ENCODE peak calls at places on chromosomes 1 and 21, in four cellular contexts. P is K562, N is SK-N-SH, W is GM12878. G is an unnamed sample.

GRCh38 chr1:109787211-109787844 is 23.6 kb upstream of the EPS8L3 start:
- DNase-seq in P (no peak), N (peak; percentile 10), W (no peak), G (no peak)

GRCh38 chr1:6688001-6688400 is 13.6 kb downstream of the DNAJC11 start:
- DNase-seq in P (no peak), N (no peak), W (no peak), G (no peak)

GRCh38 chr1:39105061-39105840 is 79.1 kb downstream of the NDUFS5 start:
- DNase-seq in P (peak; percentile 87), N (peak; percentile 91), W (no peak), G (peak; percentile 70)

GRCh38 chr21:43692949-43693348 is 26.0 kb upstream of the PDXK start:
- DNase-seq in P (no peak), N (no peak), W (no peak), G (no peak)

GRCh38 chr1:108877858-108878257 is 1.1 kb downstream of the GPSM2 start:
- DNase-seq in P (no peak), N (peak; percentile 30), W (no peak), G (no peak)

GRCh38 chr1:30028939-30029338 is 694.4 kb downstream of the MATN1 start:
- DNase-seq in P (no peak), N (no peak), W (no peak), G (no peak)

GRCh38 chr1:199780948-199781347 is 246.6 kb upstream of the NR5A2 start:
- DNase-seq in P (no peak), N (no peak), W (no peak), G (no peak)

GRCh38 chr1:119859647-119860046 is 36.7 kb downstream of the ADAM30 start:
- DNase-seq in P (peak; percentile 87), N (no peak), W (no peak), G (no peak)

GRCh38 chr21:9839011-9839661 is 682.2 kb upstream of the TPTE start:
- DNase-seq in P (peak; percentile 59), N (peak; percentile 41), W (no peak), G (no peak)

GRCh38 chr1:70293186-70293843 is 61.2 kb downstream of the ANKRD13C start:
- DNase-seq in P (no peak), N (no peak), W (no peak), G (no peak)

GRCh38 chr1:65827346-65827745 is 34.7 kb downstream of the PDE4B start:
- DNase-seq in P (no peak), N (no peak), W (no peak), G (no peak)

GRCh38 chr1:6185151-6185550 is 5.0 kb upstream of the CHD5 start:
- DNase-seq in P (no peak), N (no peak), W (no peak), G (no peak)

GRCh38 chr21:34592573-34592972 is 22.3 kb downstream of the RCAN1 start:
- DNase-seq in P (no peak), N (no peak), W (no peak), G (no peak)

GRCh38 chr1:108570128-108570527 is 10.2 kb downstream of the EEIG2 start:
- DNase-seq in P (peak; percentile 63), N (peak; percentile 31), W (no peak), G (no peak)

GRCh38 chr1:165747632-165748452 is 20.8 kb downstream of the TMCO1 start:
- DNase-seq in P (peak; percentile 36), N (no peak), W (no peak), G (no peak)

GRCh38 chr1:159207080-159207479 is 2.4 kb downstream of the ACKR1 start:
- DNase-seq in P (no peak), N (no peak), W (no peak), G (no peak)

GRCh38 chr1:206554833-206555472 is 47.6 kb downstream of the RASSF5 start:
- DNase-seq in P (no peak), N (no peak), W (no peak), G (no peak)

GRCh38 chr1:228074954-228075730 is 7.4 kb upstream of the ARF1 start:
- DNase-seq in P (no peak), N (no peak), W (no peak), G (no peak)

GRCh38 chr1:97911266-97912215 is 9.3 kb downstream of the DPYD start:
- DNase-seq in P (no peak), N (no peak), W (no peak), G (no peak)

GRCh38 chr1:68953316-68953715 is 456.4 kb upstream of the DEPDC1 start:
- DNase-seq in P (no peak), N (no peak), W (no peak), G (no peak)

GRCh38 chr1:8789314-8790214 is 27.9 kb downstream of the RERE start:
- DNase-seq in P (peak; percentile 92), N (no peak), W (no peak), G (peak; percentile 47)

GRCh38 chr1:24742090-24742938 is 2.9 kb upstream of the CLIC4 start:
- DNase-seq in P (peak; percentile 48), N (no peak), W (no peak), G (peak; percentile 35)

GRCh38 chr1:94239796-94240195 is 2.4 kb upstream of the ARHGAP29 start:
- DNase-seq in P (no peak), N (no peak), W (no peak), G (no peak)

GRCh38 chr21:10272216-10272615 is 249.2 kb upstream of the TPTE start:
- DNase-seq in P (no peak), N (no peak), W (no peak), G (no peak)

GRCh38 chr1:26121854-26122773 is 10.5 kb downstream of the PDIK1L start:
- DNase-seq in P (no peak), N (peak; percentile 46), W (no peak), G (no peak)

GRCh38 chr1:14486401-14487110 is 111.9 kb upstream of the KAZN start:
- DNase-seq in P (no peak), N (no peak), W (no peak), G (no peak)

GRCh38 chr1:196105901-196106300 is 502.3 kb downstream of the KCNT2 start:
- DNase-seq in P (no peak), N (no peak), W (no peak), G (no peak)

DNA sequence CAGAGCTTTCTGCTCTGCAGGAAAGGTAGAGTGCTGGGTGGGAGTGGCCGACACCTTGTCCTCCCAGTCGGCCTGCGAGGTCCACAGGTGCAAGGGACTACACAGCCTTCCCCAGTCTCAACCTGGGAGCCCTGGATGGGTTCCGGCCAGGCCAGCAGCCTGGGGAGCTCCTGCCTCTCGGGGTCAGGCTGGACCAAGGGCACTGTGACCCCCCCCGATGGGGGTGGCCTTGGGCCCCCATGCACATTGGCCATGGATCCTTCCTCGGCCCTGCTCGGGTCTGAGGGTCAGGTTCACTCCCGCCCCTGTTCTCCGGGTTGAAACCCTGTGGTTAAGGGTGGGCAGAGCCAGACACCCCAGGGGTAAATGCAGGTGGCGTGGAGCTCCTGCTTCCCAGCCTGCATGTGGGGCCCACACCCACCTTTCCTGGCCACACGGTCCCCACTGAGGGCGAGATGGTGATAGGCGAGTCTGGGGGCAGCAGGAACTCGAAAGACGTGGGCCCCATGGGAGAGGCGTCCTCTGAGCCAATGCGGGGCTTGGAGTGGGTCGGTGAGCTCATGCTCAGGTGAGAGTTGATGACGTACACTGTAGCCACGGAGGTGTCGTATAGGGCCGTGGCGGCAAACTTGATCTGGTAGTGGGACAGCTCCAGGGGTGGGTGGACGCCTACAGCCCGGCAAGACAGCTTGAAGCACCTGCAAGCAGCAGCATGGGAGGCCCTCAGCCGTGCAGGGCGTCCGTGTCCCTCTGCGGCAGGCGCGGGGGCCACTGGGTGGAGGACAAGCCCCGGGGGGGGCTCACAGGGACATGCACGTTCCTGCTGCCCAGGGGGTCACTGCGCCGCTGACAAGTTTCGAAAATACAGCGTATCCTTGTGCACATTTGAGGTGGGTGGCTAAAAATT is 10.8 kb upstream of the TMEM52 start:
- DNase-seq in P (no peak), N (no peak), W (no peak), G (no peak)
- TF ChIP-seq USF1 in P (no peak), N (no peak), W (no peak), G (no peak)

DNA sequence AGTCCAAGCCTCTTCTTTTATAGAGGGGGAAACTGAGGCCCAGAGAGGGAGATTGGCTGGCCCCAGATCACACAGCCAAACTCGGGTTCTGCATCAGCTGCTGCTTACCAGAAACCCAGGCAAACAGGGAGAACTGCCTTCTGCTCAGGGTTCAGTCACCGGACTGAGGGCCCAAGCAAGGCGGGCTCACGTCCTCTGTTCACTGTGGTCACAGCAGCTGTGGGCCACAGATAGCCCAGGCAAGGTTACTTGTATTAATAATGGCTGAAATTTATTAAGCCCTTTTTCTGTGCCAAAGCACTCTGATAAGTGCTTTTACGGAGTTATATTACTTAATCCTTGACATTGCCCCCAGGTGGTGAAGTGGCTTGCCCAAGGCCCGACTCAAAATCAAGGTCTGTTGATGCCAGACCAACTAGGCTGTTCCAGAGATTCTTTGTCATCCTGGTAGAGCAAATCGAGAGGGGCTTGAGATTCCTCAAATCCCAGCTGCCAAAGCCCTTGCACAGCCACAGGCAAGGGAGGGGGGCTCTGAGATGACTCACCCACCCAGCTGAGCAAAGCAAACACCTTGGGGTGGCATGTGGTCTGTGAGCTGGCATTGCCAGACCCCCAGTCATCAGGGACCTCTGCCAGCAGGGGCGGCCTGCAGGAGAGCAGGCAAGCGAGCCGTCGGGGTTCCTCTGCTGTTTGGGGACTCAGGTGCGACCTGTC is 36.5 kb downstream of the EPHB2 start:
- DNase-seq in P (no peak), N (no peak), W (no peak), G (no peak)
- TF ChIP-seq USF1 in P (no peak), N (peak; percentile 24), W (no peak), G (no peak)

GRCh38 chr1:51989582-51990477 is 670 bp downstream of the RAB3B start:
- DNase-seq in P (no peak), N (no peak), W (no peak), G (peak; percentile 50)

GRCh38 chr1:51988254-51988653 is 2.2 kb downstream of the RAB3B start:
- DNase-seq in P (no peak), N (no peak), W (no peak), G (no peak)

GRCh38 chr1:51986718-51987117 is 3.8 kb downstream of the RAB3B start:
- DNase-seq in P (no peak), N (peak; percentile 48), W (no peak), G (no peak)

GRCh38 chr1:51990478-51990965 is at the start of gene RAB3B:
- DNase-seq in P (peak; percentile 92), N (peak; percentile 92), W (no peak), G (peak; percentile 99)
- TF ChIP-seq USF1 in P (no peak), N (no peak), W (no peak), G (no peak)

DNA sequence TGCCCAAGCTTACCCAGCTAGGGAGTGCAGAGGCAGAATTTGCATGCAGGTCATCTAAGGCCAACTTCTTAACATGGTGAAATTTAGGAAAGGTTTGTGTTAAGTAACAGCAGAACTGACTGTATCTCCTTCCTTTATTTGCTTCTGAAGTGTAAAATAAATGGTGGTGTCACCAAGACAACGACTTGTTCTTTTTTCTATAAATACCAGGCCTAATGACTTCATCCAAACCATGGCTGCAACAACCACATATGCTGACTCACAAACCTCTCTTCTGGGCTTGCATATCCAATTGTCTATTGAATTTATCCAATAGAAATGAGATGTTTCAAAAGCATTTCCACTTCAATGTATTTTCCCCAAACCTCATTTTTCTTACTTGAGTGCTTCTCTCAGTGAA is 19.1 kb downstream of the COL24A1 start:
- DNase-seq in P (no peak), N (no peak), W (no peak), G (no peak)
- TF ChIP-seq USF1 in P (no peak), N (no peak), W (no peak), G (no peak)